ENCODE peak calls at places on chromosomes 6 and 20, in eight cellular contexts. One of them, this sample, is unnamed.

GRCh38 chr6:44028767-44029166 is 98.5 kb downstream of the MRPL14 start:
- DNase-seq in choroid plexus epithelial cell: no peak
- DNase-seq in naive B cell: no peak
- DNase-seq in NCI-H146: no peak
- DNase-seq in activated CD4-positive, alpha-beta memory T cell treated with anti-CD3 and anti-CD28 coated beads, Interleukin-2, amount 10 ng/mL, durations not matched to agents 7 days and 5 days: no peak
- DNase-seq in MV-4-11: no peak
- DNase-seq in activated naive CD4-positive, alpha-beta T cell treated with Interleukin-2 at 50 U/mL for 16 hours: no peak
- DNase-seq in progenitor cell of endocrine pancreas: no peak
- DNase-seq in this sample: no peak

GRCh38 chr6:135212020-135212806 is 31.1 kb downstream of the MYB start:
- DNase-seq in choroid plexus epithelial cell: peak
- DNase-seq in naive B cell: no peak
- DNase-seq in NCI-H146: no peak
- DNase-seq in activated CD4-positive, alpha-beta memory T cell treated with anti-CD3 and anti-CD28 coated beads, Interleukin-2, amount 10 ng/mL, durations not matched to agents 7 days and 5 days: peak
- DNase-seq in MV-4-11: peak
- DNase-seq in activated naive CD4-positive, alpha-beta T cell treated with Interleukin-2 at 50 U/mL for 16 hours: peak
- DNase-seq in progenitor cell of endocrine pancreas: no peak
- DNase-seq in this sample: no peak

GRCh38 chr20:49505518-49505917 is 23.1 kb upstream of the KCNB1 start:
- DNase-seq in choroid plexus epithelial cell: peak
- DNase-seq in naive B cell: no peak
- DNase-seq in NCI-H146: peak
- DNase-seq in activated CD4-positive, alpha-beta memory T cell treated with anti-CD3 and anti-CD28 coated beads, Interleukin-2, amount 10 ng/mL, durations not matched to agents 7 days and 5 days: no peak
- DNase-seq in MV-4-11: no peak
- DNase-seq in activated naive CD4-positive, alpha-beta T cell treated with Interleukin-2 at 50 U/mL for 16 hours: no peak
- DNase-seq in progenitor cell of endocrine pancreas: no peak
- DNase-seq in this sample: no peak

GRCh38 chr20:58053391-58054055 is 174.9 kb downstream of the ANKRD60 start:
- DNase-seq in choroid plexus epithelial cell: no peak
- DNase-seq in naive B cell: no peak
- DNase-seq in NCI-H146: no peak
- DNase-seq in activated CD4-positive, alpha-beta memory T cell treated with anti-CD3 and anti-CD28 coated beads, Interleukin-2, amount 10 ng/mL, durations not matched to agents 7 days and 5 days: no peak
- DNase-seq in MV-4-11: no peak
- DNase-seq in activated naive CD4-positive, alpha-beta T cell treated with Interleukin-2 at 50 U/mL for 16 hours: no peak
- DNase-seq in progenitor cell of endocrine pancreas: no peak
- DNase-seq in this sample: no peak

GRCh38 chr6:12039540-12040459 is 27.7 kb downstream of the HIVEP1 start:
- DNase-seq in choroid plexus epithelial cell: peak
- DNase-seq in naive B cell: no peak
- DNase-seq in NCI-H146: peak
- DNase-seq in activated CD4-positive, alpha-beta memory T cell treated with anti-CD3 and anti-CD28 coated beads, Interleukin-2, amount 10 ng/mL, durations not matched to agents 7 days and 5 days: no peak
- DNase-seq in MV-4-11: no peak
- DNase-seq in activated naive CD4-positive, alpha-beta T cell treated with Interleukin-2 at 50 U/mL for 16 hours: no peak
- DNase-seq in progenitor cell of endocrine pancreas: no peak
- DNase-seq in this sample: no peak

GRCh38 chr6:31829633-31830492 is 2.3 kb downstream of the HSPA1B start:
- DNase-seq in choroid plexus epithelial cell: peak
- DNase-seq in naive B cell: peak
- DNase-seq in NCI-H146: peak
- DNase-seq in activated CD4-positive, alpha-beta memory T cell treated with anti-CD3 and anti-CD28 coated beads, Interleukin-2, amount 10 ng/mL, durations not matched to agents 7 days and 5 days: no peak
- DNase-seq in MV-4-11: peak
- DNase-seq in activated naive CD4-positive, alpha-beta T cell treated with Interleukin-2 at 50 U/mL for 16 hours: no peak
- DNase-seq in progenitor cell of endocrine pancreas: no peak
- DNase-seq in this sample: no peak

GRCh38 chr6:6688283-6688682 is 99.8 kb downstream of the LY86 start:
- DNase-seq in choroid plexus epithelial cell: peak
- DNase-seq in naive B cell: no peak
- DNase-seq in NCI-H146: peak
- DNase-seq in activated CD4-positive, alpha-beta memory T cell treated with anti-CD3 and anti-CD28 coated beads, Interleukin-2, amount 10 ng/mL, durations not matched to agents 7 days and 5 days: no peak
- DNase-seq in MV-4-11: peak
- DNase-seq in activated naive CD4-positive, alpha-beta T cell treated with Interleukin-2 at 50 U/mL for 16 hours: no peak
- DNase-seq in progenitor cell of endocrine pancreas: no peak
- DNase-seq in this sample: no peak

GRCh38 chr20:56566621-56567020 is 33.6 kb downstream of the FAM209B start:
- DNase-seq in choroid plexus epithelial cell: no peak
- DNase-seq in naive B cell: no peak
- DNase-seq in NCI-H146: peak
- DNase-seq in activated CD4-positive, alpha-beta memory T cell treated with anti-CD3 and anti-CD28 coated beads, Interleukin-2, amount 10 ng/mL, durations not matched to agents 7 days and 5 days: no peak
- DNase-seq in MV-4-11: peak
- DNase-seq in activated naive CD4-positive, alpha-beta T cell treated with Interleukin-2 at 50 U/mL for 16 hours: no peak
- DNase-seq in progenitor cell of endocrine pancreas: no peak
- DNase-seq in this sample: no peak

GRCh38 chr6:17984822-17985660 is 2.4 kb downstream of the KIF13A start:
- DNase-seq in choroid plexus epithelial cell: peak
- DNase-seq in naive B cell: no peak
- DNase-seq in NCI-H146: no peak
- DNase-seq in activated CD4-positive, alpha-beta memory T cell treated with anti-CD3 and anti-CD28 coated beads, Interleukin-2, amount 10 ng/mL, durations not matched to agents 7 days and 5 days: no peak
- DNase-seq in MV-4-11: no peak
- DNase-seq in activated naive CD4-positive, alpha-beta T cell treated with Interleukin-2 at 50 U/mL for 16 hours: no peak
- DNase-seq in progenitor cell of endocrine pancreas: no peak
- DNase-seq in this sample: no peak

GRCh38 chr20:32893878-32894483 is 35.3 kb downstream of the EFCAB8 start:
- DNase-seq in choroid plexus epithelial cell: peak
- DNase-seq in naive B cell: no peak
- DNase-seq in NCI-H146: peak
- DNase-seq in activated CD4-positive, alpha-beta memory T cell treated with anti-CD3 and anti-CD28 coated beads, Interleukin-2, amount 10 ng/mL, durations not matched to agents 7 days and 5 days: peak
- DNase-seq in MV-4-11: no peak
- DNase-seq in activated naive CD4-positive, alpha-beta T cell treated with Interleukin-2 at 50 U/mL for 16 hours: no peak
- DNase-seq in progenitor cell of endocrine pancreas: no peak
- DNase-seq in this sample: no peak

GRCh38 chr20:13009682-13010406 is 1.1 kb downstream of the SPTLC3 start:
- DNase-seq in choroid plexus epithelial cell: peak
- DNase-seq in naive B cell: peak
- DNase-seq in NCI-H146: no peak
- DNase-seq in activated CD4-positive, alpha-beta memory T cell treated with anti-CD3 and anti-CD28 coated beads, Interleukin-2, amount 10 ng/mL, durations not matched to agents 7 days and 5 days: no peak
- DNase-seq in MV-4-11: peak
- DNase-seq in activated naive CD4-positive, alpha-beta T cell treated with Interleukin-2 at 50 U/mL for 16 hours: no peak
- DNase-seq in progenitor cell of endocrine pancreas: no peak
- DNase-seq in this sample: peak

GRCh38 chr6:44273617-44274016 is 3.4 kb downstream of the TMEM151B start:
- DNase-seq in choroid plexus epithelial cell: no peak
- DNase-seq in naive B cell: no peak
- DNase-seq in NCI-H146: no peak
- DNase-seq in activated CD4-positive, alpha-beta memory T cell treated with anti-CD3 and anti-CD28 coated beads, Interleukin-2, amount 10 ng/mL, durations not matched to agents 7 days and 5 days: no peak
- DNase-seq in MV-4-11: no peak
- DNase-seq in activated naive CD4-positive, alpha-beta T cell treated with Interleukin-2 at 50 U/mL for 16 hours: no peak
- DNase-seq in progenitor cell of endocrine pancreas: no peak
- DNase-seq in this sample: no peak

GRCh38 chr6:35054743-35055130 is 86.4 kb downstream of the TCP11 start:
- DNase-seq in choroid plexus epithelial cell: no peak
- DNase-seq in naive B cell: no peak
- DNase-seq in NCI-H146: no peak
- DNase-seq in activated CD4-positive, alpha-beta memory T cell treated with anti-CD3 and anti-CD28 coated beads, Interleukin-2, amount 10 ng/mL, durations not matched to agents 7 days and 5 days: no peak
- DNase-seq in MV-4-11: no peak
- DNase-seq in activated naive CD4-positive, alpha-beta T cell treated with Interleukin-2 at 50 U/mL for 16 hours: no peak
- DNase-seq in progenitor cell of endocrine pancreas: no peak
- DNase-seq in this sample: no peak

GRCh38 chr6:131979515-131980337 is 28.6 kb upstream of the CCN2 start:
- DNase-seq in choroid plexus epithelial cell: peak
- DNase-seq in naive B cell: no peak
- DNase-seq in NCI-H146: no peak
- DNase-seq in activated CD4-positive, alpha-beta memory T cell treated with anti-CD3 and anti-CD28 coated beads, Interleukin-2, amount 10 ng/mL, durations not matched to agents 7 days and 5 days: no peak
- DNase-seq in MV-4-11: no peak
- DNase-seq in activated naive CD4-positive, alpha-beta T cell treated with Interleukin-2 at 50 U/mL for 16 hours: no peak
- DNase-seq in progenitor cell of endocrine pancreas: no peak
- DNase-seq in this sample: no peak

GRCh38 chr6:40249935-40250334 is 315.7 kb upstream of the MOCS1 start:
- DNase-seq in choroid plexus epithelial cell: no peak
- DNase-seq in naive B cell: no peak
- DNase-seq in NCI-H146: no peak
- DNase-seq in activated CD4-positive, alpha-beta memory T cell treated with anti-CD3 and anti-CD28 coated beads, Interleukin-2, amount 10 ng/mL, durations not matched to agents 7 days and 5 days: no peak
- DNase-seq in MV-4-11: no peak
- DNase-seq in activated naive CD4-positive, alpha-beta T cell treated with Interleukin-2 at 50 U/mL for 16 hours: no peak
- DNase-seq in progenitor cell of endocrine pancreas: no peak
- DNase-seq in this sample: no peak

GRCh38 chr6:117265425-117266266 is at the start of gene VGLL2:
- DNase-seq in choroid plexus epithelial cell: peak
- DNase-seq in naive B cell: no peak
- DNase-seq in NCI-H146: peak
- DNase-seq in activated CD4-positive, alpha-beta memory T cell treated with anti-CD3 and anti-CD28 coated beads, Interleukin-2, amount 10 ng/mL, durations not matched to agents 7 days and 5 days: no peak
- DNase-seq in MV-4-11: no peak
- DNase-seq in activated naive CD4-positive, alpha-beta T cell treated with Interleukin-2 at 50 U/mL for 16 hours: no peak
- DNase-seq in progenitor cell of endocrine pancreas: peak
- DNase-seq in this sample: peak

This sample was measured in aorta.